ENCODE peak calls at places on chromosomes 2 and 18, in four cellular contexts. T is activated naive CD4-positive, alpha-beta T cell treated with anti-CD3 and anti-CD28 coated beads, Interleukin-2, amount 50 U/mL, for 16 hours; H is central memory CD8-positive, alpha-beta T cell; J is activated CD4-positive, alpha-beta T cell treated with anti-CD3 and anti-CD28 coated beads, Interleukin-2, amount 50 U/mL, for 48 hours. I is an unnamed sample.

GRCh38 chr2:8540552-8541055 is 141.3 kb upstream of the ID2 start:
- DNase-seq in T (no peak), H (no peak), J (no peak), I (no peak)

GRCh38 chr2:216426938-216427337 is 14.7 kb downstream of the SMARCAL1 start:
- DNase-seq in T (no peak), H (no peak), J (no peak), I (peak)

GRCh38 chr2:196259507-196260481 is 88.4 kb upstream of the STK17B start:
- DNase-seq in T (peak), H (no peak), J (peak), I (peak)

GRCh38 chr2:122737429-122738077 is 982.1 kb downstream of the TSN start:
- DNase-seq in T (no peak), H (no peak), J (no peak), I (peak)

GRCh38 chr2:121721926-121722325 is 14.7 kb downstream of the NIFK start:
- DNase-seq in T (no peak), H (no peak), J (no peak), I (peak)

GRCh38 chr2:217807025-217807424 is 195.8 kb downstream of the TNS1 start:
- DNase-seq in T (no peak), H (no peak), J (no peak), I (no peak)

GRCh38 chr2:176612736-176613135 is 343.5 kb downstream of the MTX2 start:
- DNase-seq in T (no peak), H (no peak), J (no peak), I (peak)

GRCh38 chr18:26301681-26302080 is 75.4 kb downstream of the TAF4B start:
- DNase-seq in T (no peak), H (no peak), J (no peak), I (peak)

GRCh38 chr2:178860551-178860950 is 53.3 kb upstream of the TTN start:
- DNase-seq in T (no peak), H (no peak), J (no peak), I (peak)

GRCh38 chr18:26317353-26317865 is 91.2 kb downstream of the TAF4B start:
- DNase-seq in T (no peak), H (no peak), J (no peak), I (peak)

I was measured in epithelial cell of esophagus.